ENCODE peak calls at places on chromosomes 7 and 10, in four cellular contexts. U is SK-N-SH, X is HCT116, W is GM23248. G is an unnamed sample.

GRCh38 chr7:100396421-100396982 is 23.2 kb downstream of the PILRA start:
- DNase-seq in U (no peak), X (no peak), W (no peak), G (no peak)

GRCh38 chr7:16421333-16422099 is at the start of gene CRPPA:
- DNase-seq in U (peak; percentile 79), X (no peak), W (peak; percentile 73), G (no peak)

GRCh38 chr7:1523208-1523607 is 7.3 kb upstream of the MAFK start:
- DNase-seq in U (no peak), X (no peak), W (no peak), G (no peak)

GRCh38 chr10:86224354-86225097 is 142.1 kb downstream of the GRID1 start:
- DNase-seq in U (no peak), X (no peak), W (peak; percentile 14), G (no peak)

GRCh38 chr7:146216371-146217041 is 99.9 kb downstream of the CNTNAP2 start:
- DNase-seq in U (no peak), X (no peak), W (no peak), G (peak; percentile 53)

GRCh38 chr7:45389073-45389872 is 184.9 kb upstream of the ADCY1 start:
- DNase-seq in U (no peak), X (no peak), W (no peak), G (no peak)

GRCh38 chr7:115827305-115828045 is 203.1 kb downstream of the TFEC start:
- DNase-seq in U (no peak), X (no peak), W (no peak), G (no peak)

GRCh38 chr10:130025811-130026510 is 61.9 kb upstream of the EBF3 start:
- DNase-seq in U (no peak), X (no peak), W (no peak), G (no peak)

GRCh38 chr10:57664815-57665214 is 602.9 kb downstream of the IPMK start:
- DNase-seq in U (no peak), X (no peak), W (no peak), G (no peak)

GRCh38 chr10:22427101-22427500 is 81.8 kb downstream of the SPAG6 start:
- DNase-seq in U (no peak), X (peak; percentile 79), W (peak; percentile 81), G (peak; percentile 70)

GRCh38 chr7:104130726-104131125 is 77.1 kb downstream of the ORC5 start:
- DNase-seq in U (no peak), X (no peak), W (no peak), G (no peak)

GRCh38 chr7:143360788-143361551 is 1.5 kb downstream of the FAM131B start:
- DNase-seq in U (peak; percentile 64), X (no peak), W (no peak), G (no peak)

GRCh38 chr7:127532151-127532550 is 53.2 kb downstream of the GCC1 start:
- DNase-seq in U (no peak), X (no peak), W (no peak), G (no peak)

GRCh38 chr10:73814896-73815718 is 3.7 kb upstream of the NDST2 start:
- DNase-seq in U (peak; percentile 70), X (peak; percentile 48), W (peak; percentile 38), G (peak; percentile 71)

GRCh38 chr7:978416-979091 is 3.2 kb upstream of the COX19 start:
- DNase-seq in U (no peak), X (no peak), W (no peak), G (no peak)

GRCh38 chr10:60604356-60604755 is 173.9 kb upstream of the CDK1 start:
- DNase-seq in U (no peak), X (no peak), W (peak; percentile 23), G (no peak)

GRCh38 chr10:43407148-43407575 is 1.8 kb downstream of the HNRNPF start:
- DNase-seq in U (peak; percentile 72), X (no peak), W (peak; percentile 85), G (peak; percentile 51)

GRCh38 chr7:50552921-50553320 is 12.3 kb downstream of the DDC start:
- DNase-seq in U (no peak), X (no peak), W (peak; percentile 66), G (peak; percentile 26)

GRCh38 chr10:7092603-7093002 is 318.2 kb downstream of the SFMBT2 start:
- DNase-seq in U (no peak), X (no peak), W (no peak), G (no peak)

GRCh38 chr7:28477041-28477442 is 64.7 kb downstream of the CREB5 start:
- DNase-seq in U (no peak), X (no peak), W (no peak), G (no peak)

GRCh38 chr7:43248961-43249807 is 136.7 kb downstream of the HECW1 start:
- DNase-seq in U (no peak), X (peak; percentile 33), W (peak; percentile 91), G (peak; percentile 66)
- TF ChIP-seq EZH2phosphoT487 in U (no peak), X (no peak), W (no peak), G (no peak)

GRCh38 chr7:150874401-150875198 is 22.3 kb downstream of the AOC1 start:
- DNase-seq in U (no peak), X (no peak), W (no peak), G (no peak)

GRCh38 chr7:150866932-150867564 is 14.7 kb downstream of the AOC1 start:
- DNase-seq in U (no peak), X (no peak), W (no peak), G (no peak)

GRCh38 chr7:150871601-150872000 is 19.3 kb downstream of the AOC1 start:
- DNase-seq in U (no peak), X (no peak), W (no peak), G (no peak)

GRCh38 chr7:150867592-150867991 is 15.3 kb downstream of the AOC1 start:
- DNase-seq in U (no peak), X (no peak), W (no peak), G (no peak)

DNA sequence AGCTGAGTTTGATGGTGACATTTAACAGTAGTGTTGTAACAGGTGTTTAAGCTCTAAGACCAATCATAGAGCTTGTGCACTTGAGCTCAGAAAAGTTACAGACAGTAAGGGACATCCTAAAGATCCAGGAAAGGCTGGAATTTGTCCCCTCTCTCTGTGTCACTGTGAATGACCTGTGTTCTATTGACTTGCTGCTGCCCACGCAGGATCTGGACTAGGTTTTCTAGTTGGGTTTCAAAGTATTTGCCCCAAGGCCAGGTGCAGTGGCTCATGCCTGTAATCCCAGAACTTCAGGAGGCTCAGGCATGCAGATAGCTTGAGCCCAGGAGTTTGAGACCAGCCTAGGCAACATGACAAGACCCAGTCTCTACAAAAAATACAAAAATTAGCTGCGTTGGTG is 17.1 kb downstream of the AOC1 start:
- DNase-seq in U (no peak), X (no peak), W (no peak), G (no peak)
- H3K27me3 ChIP-seq in U (no peaks in the 10 kb centered on the region), X (peaks cover 14% of the 10 kb centered on the region), W (no peaks in the 10 kb centered on the region), G (peaks cover 58% of the 10 kb centered on the region)

GRCh38 chr10:122208616-122209430 is 62.3 kb upstream of the BTBD16 start:
- DNase-seq in U (no peak), X (no peak), W (no peak), G (no peak)
- TF ChIP-seq EZH2phosphoT487 in U (no peak), X (no peak), W (no peak), G (no peak)

GRCh38 chr7:150977382-150978135 is 562 bp downstream of the KCNH2 start:
- DNase-seq in U (peak; percentile 83), X (no peak), W (no peak), G (no peak)

GRCh38 chr7:150981644-150982043 is 3.5 kb upstream of the KCNH2 start:
- DNase-seq in U (no peak), X (no peak), W (no peak), G (no peak)

GRCh38 chr7:150978136-150978789 is at the start of gene KCNH2:
- DNase-seq in U (peak; percentile 99), X (no peak), W (no peak), G (no peak)

GRCh38 chr7:150980663-150981062 is 2.5 kb upstream of the KCNH2 start:
- DNase-seq in U (peak; percentile 28), X (no peak), W (no peak), G (no peak)

DNA sequence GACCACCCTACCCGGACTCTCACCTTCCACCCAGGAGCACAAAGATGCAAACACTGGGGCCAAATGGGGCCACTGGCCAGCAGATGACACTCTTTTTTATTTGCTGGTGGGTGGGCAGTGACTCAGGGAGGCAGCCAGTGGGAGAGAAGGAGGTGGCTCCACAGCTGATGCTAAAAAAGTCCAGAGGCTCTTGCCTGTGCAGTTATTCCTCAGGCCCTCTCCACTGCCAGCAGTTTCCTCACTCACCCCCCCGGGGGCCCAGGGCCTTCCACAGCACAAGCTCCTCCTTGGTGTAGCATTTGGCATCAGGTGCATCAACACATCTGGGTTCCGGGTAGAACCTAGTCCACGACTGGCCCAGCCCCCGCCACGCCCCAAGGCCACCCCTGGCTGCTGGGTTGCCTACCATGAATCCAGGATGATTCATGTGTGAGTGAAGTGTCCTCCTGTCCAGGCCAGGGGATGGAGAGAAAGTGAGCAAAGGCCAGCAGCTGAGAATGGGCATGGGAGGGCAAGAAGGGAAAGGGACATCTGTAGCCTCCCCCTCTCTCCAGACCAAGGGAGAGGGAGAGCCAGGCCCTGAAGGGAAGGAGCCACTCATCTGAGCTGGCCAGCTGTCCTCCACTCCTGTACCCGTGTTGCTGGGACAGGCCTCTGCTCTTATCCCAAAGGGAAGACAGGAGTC is 1.7 kb upstream of the KCNH2 start:
- DNase-seq in U (no peak), X (no peak), W (no peak), G (no peak)
- H3K27me3 ChIP-seq in U (peaks cover 56% of the 10 kb centered on the region), X (peaks cover 40% of the 10 kb centered on the region), W (peaks cover 43% of the 10 kb centered on the region), G (peaks cover 33% of the 10 kb centered on the region)

GRCh38 chr7:147540743-147541142 is 1049.8 kb upstream of the C7orf33 start:
- DNase-seq in U (no peak), X (no peak), W (no peak), G (no peak)

GRCh38 chr7:147541261-147541660 is 1049.3 kb upstream of the C7orf33 start:
- DNase-seq in U (no peak), X (no peak), W (no peak), G (no peak)

GRCh38 chr7:147539685-147540084 is 1050.9 kb upstream of the C7orf33 start:
- DNase-seq in U (no peak), X (no peak), W (no peak), G (no peak)

GRCh38 chr7:147535619-147536200 is 1054.9 kb upstream of the C7orf33 start:
- DNase-seq in U (no peak), X (no peak), W (peak; percentile 36), G (peak; percentile 47)
- TF ChIP-seq EZH2phosphoT487 in U (no peak), X (no peak), W (no peak), G (no peak)

GRCh38 chr7:101747758-101748345 is 69.6 kb upstream of the CUX1 start:
- DNase-seq in U (peak; percentile 44), X (no peak), W (no peak), G (no peak)

GRCh38 chr7:101743995-101744360 is 73.4 kb upstream of the CUX1 start:
- DNase-seq in U (no peak), X (no peak), W (no peak), G (no peak)

GRCh38 chr7:101744588-101744987 is 72.8 kb upstream of the CUX1 start:
- DNase-seq in U (peak; percentile 35), X (no peak), W (no peak), G (no peak)

GRCh38 chr7:101747058-101747617 is 70.3 kb upstream of the CUX1 start:
- DNase-seq in U (no peak), X (no peak), W (no peak), G (no peak)

GRCh38 chr7:101746311-101746710 is 71.1 kb upstream of the CUX1 start:
- DNase-seq in U (no peak), X (no peak), W (no peak), G (no peak)
- H3K27me3 ChIP-seq in U (peaks cover under 1% of the 10 kb centered on the region), X (no peaks in the 10 kb centered on the region), W (peaks cover 47% of the 10 kb centered on the region), G (no peaks in the 10 kb centered on the region)